ENCODE peak calls at places on chromosomes 3 and 15, in ten cellular contexts. I is neural crest cell; U is stimulated activated CD4-positive, alpha-beta T cell treated with anti-CD3 and anti-CD28 coated beads, Interleukin-1b, Interleukin-23, amount 100 ng/mL, for 24 hours; F is iPS-NIHi11; W is NCI-H510A treated with DMSO at 0.1 percent for 48 hours; Q is tibial artery; P is AG20443; V is ecto neural progenitor cell; B is NCI-H1436 treated with DMSO at 0.1 percent for 48 hours; K is NCI-H345. N is an unnamed sample.

GRCh38 chr3:123409443-123410148 is 39.3 kb downstream of the ADCY5 start:
- DNase-seq in I (no peak), U (no peak), F (no peak), W (peak; percentile 25), Q (no peak), P (no peak), V (no peak), B (no peak), K (no peak), N (no peak)

GRCh38 chr3:195204360-195205166 is 66.4 kb downstream of the XXYLT1 start:
- DNase-seq in I (no peak), U (no peak), F (no peak), W (no peak), Q (no peak), P (peak; percentile 63), V (no peak), B (no peak), K (peak; percentile 85), N (no peak)

GRCh38 chr3:190581041-190581501 is 67.2 kb downstream of the IL1RAP start:
- DNase-seq in I (no peak), U (no peak), F (no peak), W (no peak), Q (no peak), P (peak; percentile 18), V (no peak), B (no peak), K (no peak), N (peak; percentile 42)

GRCh38 chr15:81157195-81157938 is 23.3 kb downstream of the CFAP161 start:
- DNase-seq in I (no peak), U (no peak), F (no peak), W (no peak), Q (no peak), P (no peak), V (no peak), B (no peak), K (no peak), N (no peak)

GRCh38 chr15:90931737-90932659 is at the start of gene HDDC3:
- DNase-seq in I (peak; percentile 96), U (peak; percentile 87), F (peak; percentile 94), W (peak; percentile 93), Q (peak; percentile 94), P (peak; percentile 97), V (peak; percentile 94), B (peak; percentile 59), K (peak; percentile 83), N (peak; percentile 92)

GRCh38 chr3:88248658-88249057 is 98.9 kb downstream of the C3orf38 start:
- DNase-seq in I (no peak), U (no peak), F (no peak), W (no peak), Q (no peak), P (no peak), V (no peak), B (no peak), K (no peak), N (no peak)

GRCh38 chr15:83300826-83301225 is 16.4 kb upstream of the BNC1 start:
- DNase-seq in I (no peak), U (no peak), F (no peak), W (no peak), Q (no peak), P (no peak), V (no peak), B (no peak), K (no peak), N (no peak)

GRCh38 chr3:159783780-159784747 is 204.6 kb upstream of the IL12A start:
- DNase-seq in I (no peak), U (no peak), F (no peak), W (no peak), Q (no peak), P (no peak), V (no peak), B (no peak), K (no peak), N (no peak)

GRCh38 chr3:20503394-20504082 is 317.5 kb upstream of the SGO1 start:
- DNase-seq in I (no peak), U (no peak), F (no peak), W (no peak), Q (no peak), P (no peak), V (no peak), B (no peak), K (no peak), N (no peak)

GRCh38 chr3:99532246-99532645 is 106.1 kb upstream of the COL8A1 start:
- DNase-seq in I (peak; percentile 12), U (no peak), F (peak; percentile 73), W (peak; percentile 0), Q (peak; percentile 70), P (peak; percentile 65), V (peak; percentile 64), B (no peak), K (no peak), N (no peak)

GRCh38 chr15:77821188-77821958 is 188.7 kb upstream of the LINGO1 start:
- DNase-seq in I (peak; percentile 73), U (peak; percentile 28), F (peak; percentile 82), W (peak; percentile 46), Q (no peak), P (peak; percentile 87), V (peak; percentile 81), B (no peak), K (peak; percentile 67), N (no peak)

N was measured in T-helper 1 cell.